ENCODE peak calls at places on chromosomes 3 and 15, in four cellular contexts. Z, D, B and F are unnamed samples.

GRCh38 chr3:50340404-50341329 is at the start of gene RASSF1:
- DNase-seq in D (peak; percentile 77), Z (peak; percentile 95), B (no peak), F (peak; percentile 73)

GRCh38 chr3:71476950-71477349 is 106.6 kb downstream of the FOXP1 start:
- DNase-seq in Z (no peak), D (no peak), B (no peak), F (no peak)

GRCh38 chr3:10822708-10823515 is 6.9 kb downstream of the SLC6A11 start:
- DNase-seq in D (no peak), B (no peak), Z (no peak), F (no peak)

GRCh38 chr15:56045068-56045748 is 51.8 kb upstream of the NEDD4 start:
- DNase-seq in B (no peak), Z (no peak), D (no peak), F (no peak)

GRCh38 chr3:37054370-37054769 is 61.1 kb downstream of the MLH1 start:
- DNase-seq in B (peak; percentile 32), D (peak; percentile 42), Z (no peak), F (peak; percentile 15)

GRCh38 chr3:185397676-185398075 is 34.7 kb downstream of the MAP3K13 start:
- DNase-seq in Z (no peak), D (no peak), B (no peak), F (no peak)

GRCh38 chr15:84804005-84804803 is 13.0 kb upstream of the ALPK3 start:
- DNase-seq in Z (no peak), D (no peak), B (no peak), F (no peak)

GRCh38 chr3:33062814-33063346 is 34.1 kb downstream of the GLB1 start:
- DNase-seq in B (no peak), D (no peak), Z (no peak), F (no peak)

GRCh38 chr3:160205606-160206005 is 19.6 kb upstream of the C3orf80 start:
- DNase-seq in Z (no peak), B (no peak), D (no peak), F (no peak)

GRCh38 chr15:40357723-40358491 is at the start of gene DISP2:
- DNase-seq in D (peak; percentile 89), Z (peak; percentile 77), B (no peak), F (peak; percentile 99)

GRCh38 chr15:98428253-98428989 is 219.9 kb upstream of the IGF1R start:
- DNase-seq in D (peak; percentile 61), B (no peak), Z (peak; percentile 54), F (peak; percentile 82)

GRCh38 chr3:37973250-37974054 is 17.1 kb upstream of the VILL start:
- DNase-seq in B (no peak), Z (no peak), D (no peak), F (no peak)

GRCh38 chr3:23991236-23992050 is 46.4 kb downstream of the NR1D2 start:
- DNase-seq in Z (no peak), D (no peak), B (no peak), F (no peak)

GRCh38 chr3:187626581-187626980 is 43.6 kb downstream of the SST start:
- DNase-seq in D (no peak), B (no peak), Z (no peak), F (no peak)

GRCh38 chr3:62531981-62532380 is 158.6 kb upstream of the FEZF2 start:
- DNase-seq in B (no peak), D (no peak), Z (no peak), F (no peak)

GRCh38 chr15:89486726-89487050 is 9.7 kb downstream of the RHCG start:
- DNase-seq in B (no peak), D (peak; percentile 30), Z (peak; percentile 21), F (peak; percentile 55)

GRCh38 chr15:61938249-61938648 is 122.0 kb downstream of the VPS13C start:
- DNase-seq in B (no peak), Z (no peak), D (no peak), F (no peak)

GRCh38 chr3:16409032-16409431 is 104.5 kb downstream of the RFTN1 start:
- DNase-seq in Z (no peak), B (no peak), D (no peak), F (no peak)

GRCh38 chr15:71547066-71547465 is 263.3 kb upstream of the NR2E3 start:
- DNase-seq in D (no peak), B (no peak), Z (no peak), F (no peak)

GRCh38 chr15:47820047-47820779 is 102.9 kb downstream of the SEMA6D start:
- DNase-seq in B (no peak), D (no peak), Z (no peak), F (no peak)

GRCh38 chr3:65971281-65972252 is 67.2 kb downstream of the MAGI1 start:
- DNase-seq in Z (no peak), D (no peak), B (no peak), F (no peak)

GRCh38 chr15:89090791-89091666 is 2.8 kb downstream of the ABHD2 start:
- DNase-seq in B (no peak), D (peak; percentile 69), Z (peak; percentile 83), F (no peak)

GRCh38 chr3:193857996-193858395 is 265.0 kb downstream of the OPA1 start:
- DNase-seq in Z (peak; percentile 88), D (peak; percentile 40), B (no peak), F (no peak)

GRCh38 chr3:138184994-138185393 is 2.1 kb upstream of the ARMC8 start:
- DNase-seq in B (no peak), Z (no peak), D (peak; percentile 34), F (no peak)

GRCh38 chr3:149330609-149331008 is 2.8 kb downstream of the TM4SF18 start:
- DNase-seq in Z (no peak), B (no peak), D (no peak), F (no peak)

GRCh38 chr15:44801368-44801767 is 65.0 kb downstream of the TRIM69 start:
- DNase-seq in D (no peak), B (no peak), Z (peak; percentile 33), F (no peak)

GRCh38 chr3:148820885-148821284 is 6.7 kb upstream of the CPB1 start:
- DNase-seq in D (no peak), Z (no peak), B (no peak), F (no peak)

DNA sequence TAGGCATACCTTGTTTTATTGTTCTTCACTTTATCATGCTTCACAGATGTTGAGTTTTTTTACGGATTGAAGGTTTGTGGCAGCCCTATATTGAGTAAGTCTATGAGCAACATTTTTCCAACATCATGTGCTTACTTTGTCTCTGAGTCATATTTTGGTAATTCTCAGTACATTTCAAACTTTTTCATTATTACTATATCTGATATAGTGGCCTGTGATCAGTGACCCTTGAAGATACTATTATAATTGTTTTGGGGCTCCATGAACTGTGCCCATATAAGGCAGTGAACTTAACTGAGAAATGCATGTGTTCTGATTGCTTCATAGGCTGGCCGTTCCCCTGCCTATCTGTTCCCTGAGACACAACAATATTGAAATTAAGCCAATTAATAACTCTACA is 42.8 kb upstream of the NSMCE3 start:
- DNase-seq in Z (no peak), B (no peak), D (no peak), F (no peak)
- TF ChIP-seq SPI1 in Z (no peak), B (no peak), D (no peak), F (no peak)

DNA sequence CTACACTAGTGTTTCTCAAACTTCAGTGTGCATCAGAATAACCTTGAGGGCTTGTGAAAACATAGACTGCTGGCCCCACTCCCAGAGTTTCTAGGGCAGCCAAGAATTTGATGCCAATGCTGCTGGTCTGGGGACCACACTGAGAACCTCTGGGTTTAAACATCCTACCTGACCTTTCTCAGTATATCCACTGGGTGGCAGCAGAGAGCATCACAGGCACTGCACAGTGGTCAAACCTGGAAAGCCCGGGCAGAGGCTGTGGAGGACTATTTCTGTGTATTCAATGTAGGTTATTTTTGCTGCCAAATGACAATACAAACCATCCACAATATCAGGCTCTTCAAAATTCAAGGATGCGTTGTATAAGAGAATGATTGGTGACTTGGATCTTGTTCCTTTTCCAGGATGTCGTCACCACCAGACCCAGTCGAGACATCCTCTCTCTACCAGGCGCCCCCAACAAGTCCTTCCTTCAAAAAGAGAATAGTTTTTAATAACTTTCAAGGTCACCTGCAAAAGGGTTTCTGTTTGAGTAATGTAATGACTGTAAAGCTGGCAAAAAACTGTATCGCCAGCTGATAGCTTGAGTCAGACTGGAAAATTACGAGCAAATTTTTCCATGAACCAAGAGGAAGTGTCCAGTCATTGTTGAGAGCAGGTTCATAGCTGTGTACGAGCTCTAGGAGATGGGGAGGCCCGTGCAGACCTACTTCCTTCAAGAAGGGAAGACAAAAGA is 30.6 kb upstream of the MYZAP start:
- DNase-seq in Z (peak; percentile 71), B (peak; percentile 26), D (peak; percentile 75), F (peak; percentile 35)
- TF ChIP-seq SPI1 in Z (peak; percentile 52), B (peak; percentile 7), D (no peak), F (peak; percentile 60)

DNA sequence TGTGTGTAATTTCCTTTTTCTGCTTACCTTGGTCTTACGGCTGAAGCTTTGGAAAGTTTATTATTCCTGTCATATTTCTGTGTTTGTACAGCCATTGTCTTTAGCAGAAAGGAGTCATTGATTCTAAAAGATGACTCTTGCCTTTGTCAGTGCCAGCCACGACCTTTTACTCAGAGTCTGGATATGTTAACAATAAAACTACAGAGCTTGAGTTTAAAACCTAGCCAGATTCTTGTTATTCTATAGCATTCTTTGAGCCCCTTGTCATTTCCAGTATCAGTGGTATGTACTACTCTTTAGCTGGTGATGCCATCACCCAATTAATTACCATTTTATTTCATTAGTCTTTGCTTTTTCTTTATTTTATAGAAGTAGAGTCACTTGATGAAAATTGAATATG is 142.4 kb downstream of the TCF12 start:
- DNase-seq in Z (no peak), D (no peak), B (no peak), F (no peak)
- TF ChIP-seq SPI1 in Z (no peak), D (no peak), B (no peak), F (no peak)

DNA sequence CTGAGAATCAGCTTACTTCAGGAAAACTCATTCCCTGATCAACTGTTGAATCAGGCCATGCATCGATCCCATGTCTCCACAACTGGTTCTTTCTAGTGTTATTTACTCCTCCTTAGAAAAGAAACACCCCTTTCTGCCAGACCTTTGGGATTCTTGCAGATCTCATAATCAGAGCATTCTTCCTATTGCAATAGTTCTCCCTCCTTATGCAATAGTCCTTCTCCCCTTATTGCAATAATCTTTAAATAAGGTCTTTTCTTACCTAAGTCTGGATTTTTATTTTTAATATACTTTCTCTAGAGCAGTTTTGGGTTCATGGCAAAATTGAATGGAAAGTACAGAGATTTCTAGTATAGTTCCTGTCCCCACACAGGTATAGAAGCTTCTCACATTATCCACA is 141.9 kb upstream of the SGO1 start:
- DNase-seq in Z (no peak), B (no peak), D (no peak), F (no peak)
- TF ChIP-seq SPI1 in Z (no peak), B (no peak), D (no peak), F (no peak)

GRCh38 chr3:105800320-105800719 is 68.5 kb downstream of the CBLB start:
- DNase-seq in B (no peak), D (no peak), Z (no peak), F (no peak)
- TF ChIP-seq SPI1 in B (no peak), D (no peak), Z (no peak), F (no peak)

DNA sequence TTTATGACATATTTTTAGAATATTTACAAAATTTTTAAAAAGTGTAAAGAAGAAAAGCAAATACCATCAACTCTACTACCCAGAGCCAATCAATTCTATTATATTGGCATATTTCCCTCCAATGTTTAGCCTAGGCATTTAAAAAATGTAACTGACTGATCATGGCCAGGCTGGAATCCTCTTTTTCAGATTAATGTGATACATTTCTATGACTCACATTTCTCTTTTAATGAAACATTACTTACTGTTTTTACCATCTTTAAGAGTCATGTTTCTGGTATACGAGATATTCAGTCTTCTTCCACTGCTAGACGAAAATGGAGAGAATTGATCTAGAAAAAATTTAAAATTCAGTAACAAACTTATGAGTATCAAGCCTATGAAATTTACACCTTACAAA is 53.4 kb upstream of the DCUN1D1 start:
- DNase-seq in D (no peak), Z (no peak), B (no peak), F (no peak)
- TF ChIP-seq SPI1 in D (no peak), Z (no peak), B (no peak), F (no peak)

GRCh38 chr3:124885466-124886167 is 1.5 kb downstream of the ITGB5 start:
- DNase-seq in D (no peak), B (no peak), Z (no peak), F (no peak)
- TF ChIP-seq SPI1 in D (no peak), B (no peak), Z (no peak), F (no peak)